ENCODE peak calls at places on chromosome 16, in six cellular contexts. L, E, K, W, X and T are unnamed samples.

GRCh38 chr16:68800257-68800875 is 43.0 kb upstream of the TANGO6 start:
- DNase-seq in L (peak), E (no peak), K (peak), W (peak), X (peak), T (peak)

GRCh38 chr16:56609463-56609921 is 1.1 kb downstream of the MT2A start:
- DNase-seq in L (peak), E (peak), K (peak), W (peak), X (peak), T (peak)

GRCh38 chr16:87570938-87571867 is 31.1 kb upstream of the JPH3 start:
- DNase-seq in L (no peak), E (no peak), K (no peak), W (peak), X (peak), T (no peak)

GRCh38 chr16:78705694-78706093 is 606.2 kb downstream of the WWOX start:
- DNase-seq in L (no peak), E (no peak), K (no peak), W (peak), X (no peak), T (no peak)

GRCh38 chr16:3868556-3868955 is 12.0 kb downstream of the CREBBP start:
- DNase-seq in L (no peak), E (peak), K (no peak), W (no peak), X (no peak), T (no peak)

GRCh38 chr16:52521570-52521969 is 25.4 kb downstream of the TOX3 start:
- DNase-seq in L (no peak), E (no peak), K (no peak), W (no peak), X (no peak), T (no peak)

GRCh38 chr16:19916064-19916463 is 31.4 kb upstream of the GPRC5B start:
- DNase-seq in L (no peak), E (no peak), K (no peak), W (no peak), X (no peak), T (no peak)

GRCh38 chr16:85399583-85400284 is 213.4 kb upstream of the GSE1 start:
- DNase-seq in L (peak), E (no peak), K (no peak), W (no peak), X (no peak), T (no peak)

GRCh38 chr16:63890072-63890471 is 1231.8 kb downstream of the CDH11 start:
- DNase-seq in L (no peak), E (no peak), K (no peak), W (no peak), X (no peak), T (no peak)

GRCh38 chr16:28569011-28569410 is 15.3 kb downstream of the SGF29 start:
- DNase-seq in L (no peak), E (no peak), K (no peak), W (no peak), X (no peak), T (no peak)

GRCh38 chr16:5143761-5144620 is 46.4 kb upstream of the EEF2KMT start:
- DNase-seq in L (no peak), E (no peak), K (no peak), W (peak), X (no peak), T (no peak)
- H3K27ac ChIP-seq in L (no peak), E (no peak), K (no peak), W (no peak), X (no peak), T (no peak)

GRCh38 chr16:2471653-2472487 is 773 bp downstream of the NTN3 start:
- DNase-seq in L (no peak), E (no peak), K (no peak), W (no peak), X (no peak), T (no peak)
- TF ChIP-seq POLR2A in L (no peak), E (no peak), K (no peak), W (no peak), X (no peak), T (no peak)

GRCh38 chr16:29784157-29784556 is 6.1 kb downstream of the ZG16 start:
- DNase-seq in L (no peak), E (no peak), K (no peak), W (no peak), X (no peak), T (no peak)

GRCh38 chr16:29790183-29790948 is at the start of gene KIF22:
- DNase-seq in L (peak), E (peak), K (peak), W (peak), X (peak), T (peak)

GRCh38 chr16:29789775-29790182 is 772 bp upstream of the KIF22 start:
- DNase-seq in L (no peak), E (no peak), K (no peak), W (no peak), X (no peak), T (no peak)

GRCh38 chr16:29779474-29779873 is 1.4 kb downstream of the ZG16 start:
- DNase-seq in L (no peak), E (no peak), K (no peak), W (peak), X (no peak), T (no peak)

GRCh38 chr16:29784901-29785500 is 5.5 kb upstream of the KIF22 start:
- DNase-seq in L (peak), E (peak), K (peak), W (peak), X (peak), T (no peak)
- H3K27ac ChIP-seq in L (no peak), E (no peak), K (no peak), W (no peak), X (no peak), T (no peak)

DNA sequence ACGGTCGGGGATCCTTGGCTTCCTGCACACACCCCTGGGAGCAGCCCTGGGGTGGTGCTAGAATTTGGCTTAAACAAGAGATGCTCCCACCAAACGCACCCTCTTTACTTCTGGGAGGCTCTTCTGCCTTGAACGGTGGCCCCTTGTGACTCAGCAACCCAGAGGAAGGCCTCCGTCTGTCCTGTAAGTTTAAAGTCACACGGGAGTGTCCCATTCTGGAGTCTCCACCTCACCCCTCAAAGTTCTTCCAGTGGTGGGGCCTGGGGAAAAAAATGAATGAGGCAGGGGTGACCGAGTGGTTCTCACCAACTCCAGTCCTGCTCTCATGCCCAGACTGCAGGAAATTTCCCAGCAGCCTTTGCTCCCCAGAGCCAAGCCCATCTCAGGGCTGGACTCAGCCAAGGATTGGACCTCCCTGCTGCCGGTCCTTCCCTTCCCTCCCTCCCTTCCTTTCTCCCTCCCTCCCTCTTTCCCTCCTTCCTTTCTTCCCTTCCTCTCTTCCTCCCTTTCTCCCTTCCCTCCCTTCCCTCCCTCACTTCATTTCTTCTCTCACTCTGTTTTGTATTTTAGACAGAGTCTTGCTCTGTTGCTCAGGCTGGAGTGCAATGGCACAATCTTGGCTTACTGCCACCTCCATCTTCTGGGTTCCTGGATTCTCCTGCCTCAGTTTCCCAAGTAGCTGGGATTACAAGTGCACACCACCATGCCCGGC is 11.4 kb downstream of the ITGAD start:
- DNase-seq in L (no peak), E (no peak), K (no peak), W (peak), X (no peak), T (no peak)
- TF ChIP-seq POLR2A in L (no peak), E (no peak), K (no peak), W (peak), X (no peak), T (no peak)

GRCh38 chr16:57998992-57999365 is 1.5 kb downstream of the ZNF319 start:
- DNase-seq in L (no peak), E (no peak), K (no peak), W (no peak), X (no peak), T (no peak)
- H3K27ac ChIP-seq in L (peak), E (no peak), K (peak), W (peak), X (peak), T (no peak)

GRCh38 chr16:660459-661183 is 7.3 kb upstream of the RHOT2 start:
- DNase-seq in L (peak), E (peak), K (peak), W (peak), X (peak), T (peak)
- TF ChIP-seq POLR2A in L (no peak), E (no peak), K (no peak), W (no peak), X (no peak), T (no peak)

GRCh38 chr16:70453117-70453890 is 1.1 kb upstream of the FCSK start:
- DNase-seq in L (no peak), E (no peak), K (no peak), W (no peak), X (no peak), T (no peak)
- H3K27ac ChIP-seq in L (peak), E (no peak), K (peak), W (peak), X (peak), T (no peak)

GRCh38 chr16:21081329-21081728 is 69.3 kb downstream of the DNAH3 start:
- DNase-seq in L (no peak), E (no peak), K (no peak), W (no peak), X (no peak), T (no peak)

GRCh38 chr16:21083729-21084268 is 66.8 kb downstream of the DNAH3 start:
- DNase-seq in L (peak), E (no peak), K (peak), W (peak), X (peak), T (no peak)

GRCh38 chr16:21088646-21089538 is 61.8 kb downstream of the DNAH3 start:
- DNase-seq in L (no peak), E (no peak), K (no peak), W (no peak), X (no peak), T (no peak)

GRCh38 chr16:21088143-21088542 is 62.5 kb downstream of the DNAH3 start:
- DNase-seq in L (no peak), E (no peak), K (no peak), W (no peak), X (no peak), T (no peak)

GRCh38 chr16:21084631-21085235 is 65.9 kb downstream of the DNAH3 start:
- DNase-seq in L (no peak), E (no peak), K (no peak), W (no peak), X (no peak), T (no peak)
- TF ChIP-seq POLR2A in L (no peak), E (no peak), K (no peak), W (no peak), X (no peak), T (no peak)

GRCh38 chr16:84080378-84080777 is 36.4 kb downstream of the MBTPS1 start:
- DNase-seq in L (no peak), E (no peak), K (no peak), W (no peak), X (no peak), T (no peak)
- H3K27ac ChIP-seq in L (no peak), E (no peak), K (no peak), W (no peak), X (no peak), T (no peak)